ENCODE peak calls at places on chromosome 3, in four cellular contexts. E is mammary epithelial cell, M is hepatocyte, G is mesendoderm. W is an unnamed sample. For H3K36me3 and H3K27me3, the result is how much of the 10 kb centered on the place peaks cover.

GRCh38 chr3:104547040-104547439 is 819.7 kb upstream of the ALCAM start:
- DNase-seq in E (no peak), M (no peak), G (peak), W (no peak)

GRCh38 chr3:45951946-45952345 is 8.7 kb downstream of the CXCR6 start:
- DNase-seq in E (no peak), M (no peak), G (no peak), W (no peak)

GRCh38 chr3:9715764-9716437 is 12.3 kb downstream of the CPNE9 start:
- DNase-seq in E (peak), M (peak), G (peak), W (peak)

GRCh38 chr3:71582612-71583568 is 638 bp downstream of the FOXP1 start:
- DNase-seq in E (peak), M (peak), G (peak), W (peak)

GRCh38 chr3:33704891-33705290 is 13.2 kb downstream of the CLASP2 start:
- DNase-seq in E (peak), M (no peak), G (no peak), W (no peak)

GRCh38 chr3:171183042-171183441 is 156.5 kb upstream of the SLC2A2 start:
- DNase-seq in E (no peak), M (peak), G (peak), W (no peak)

GRCh38 chr3:41933154-41933676 is 28.7 kb downstream of the ULK4 start:
- DNase-seq in E (peak), M (no peak), G (no peak), W (peak)

GRCh38 chr3:8734137-8734878 is 706 bp downstream of the CAV3 start:
- DNase-seq in E (no peak), M (no peak), G (no peak), W (peak)

GRCh38 chr3:124552224-124552623 is 178.0 kb upstream of the UMPS start:
- DNase-seq in E (peak), M (peak), G (no peak), W (no peak)
- H3K36me3 ChIP-seq in E (under half), M (under half), G (under half), W (under half)

GRCh38 chr3:191549377-191549776 is 88.4 kb downstream of the PYDC2 start:
- DNase-seq in E (no peak), M (no peak), G (no peak), W (no peak)
- H3K4me3 ChIP-seq in E (no peak), M (no peak), G (no peak), W (no peak)

GRCh38 chr3:147420361-147421183 is 11.4 kb downstream of the ZIC1 start:
- DNase-seq in E (no peak), M (no peak), G (peak), W (no peak)
- H3K27me3 ChIP-seq in E (half or more), M (half or more), G (half or more), W (under half)

GRCh38 chr3:177402533-177402932 is 205.3 kb upstream of the TBL1XR1 start:
- DNase-seq in E (no peak), M (no peak), G (no peak), W (no peak)
- H3K36me3 ChIP-seq in E (under half), M (under half), G (under half), W (under half)

GRCh38 chr3:49413338-49413734 is 1.1 kb downstream of the TCTA start:
- DNase-seq in E (no peak), M (no peak), G (no peak), W (no peak)
- H3K4me3 ChIP-seq in E (peak), M (no peak), G (no peak), W (peak)

GRCh38 chr3:186826316-186826977 is 16.1 kb upstream of the ADIPOQ start:
- DNase-seq in E (no peak), M (no peak), G (peak), W (peak)
- H3K27me3 ChIP-seq in E (under half), M (half or more), G (under half), W (under half)